ENCODE peak calls at places on chromosomes 4 and X, in four cellular contexts. T is neuronal stem cell, P is mesenchymal stem cell, F is IMR-90. M is an unnamed sample.

GRCh38 chr4:51867689-51868448 is 24.9 kb downstream of the DCUN1D4 start:
- DNase-seq in T (no peak), P (no peak), F (no peak), M (no peak)

GRCh38 chr4:144647095-144647959 is 1.4 kb downstream of the HHIP start:
- DNase-seq in T (no peak), P (peak), F (peak), M (peak)

GRCh38 chrX:31301941-31302340 is 230.1 kb upstream of the FTHL17 start:
- DNase-seq in T (no peak), P (no peak), F (no peak), M (no peak)

GRCh38 chrX:81257817-81258216 is 55.9 kb downstream of the SH3BGRL start:
- DNase-seq in T (no peak), P (no peak), F (no peak), M (no peak)

GRCh38 chr4:178196751-178197150 is 754.5 kb upstream of the AGA start:
- DNase-seq in T (no peak), P (no peak), F (no peak), M (no peak)

GRCh38 chrX:124555036-124555595 is 208.8 kb downstream of the SH2D1A start:
- DNase-seq in T (no peak), P (peak), F (peak), M (no peak)

GRCh38 chrX:11509786-11510185 is 155.9 kb downstream of the ARHGAP6 start:
- DNase-seq in T (no peak), P (peak), F (peak), M (no peak)

GRCh38 chr4:143071351-143071750 is 113.4 kb upstream of the USP38 start:
- DNase-seq in T (no peak), P (no peak), F (no peak), M (no peak)

GRCh38 chrX:10245219-10245618 is 88.4 kb downstream of the CLCN4 start:
- DNase-seq in T (no peak), P (no peak), F (no peak), M (no peak)

GRCh38 chrX:9644335-9644734 is 121.3 kb downstream of the GPR143 start:
- DNase-seq in T (no peak), P (no peak), F (no peak), M (no peak)

GRCh38 chr4:151992301-151992700 is 231.5 kb upstream of the GATB start:
- DNase-seq in T (no peak), P (no peak), F (no peak), M (no peak)

DNA sequence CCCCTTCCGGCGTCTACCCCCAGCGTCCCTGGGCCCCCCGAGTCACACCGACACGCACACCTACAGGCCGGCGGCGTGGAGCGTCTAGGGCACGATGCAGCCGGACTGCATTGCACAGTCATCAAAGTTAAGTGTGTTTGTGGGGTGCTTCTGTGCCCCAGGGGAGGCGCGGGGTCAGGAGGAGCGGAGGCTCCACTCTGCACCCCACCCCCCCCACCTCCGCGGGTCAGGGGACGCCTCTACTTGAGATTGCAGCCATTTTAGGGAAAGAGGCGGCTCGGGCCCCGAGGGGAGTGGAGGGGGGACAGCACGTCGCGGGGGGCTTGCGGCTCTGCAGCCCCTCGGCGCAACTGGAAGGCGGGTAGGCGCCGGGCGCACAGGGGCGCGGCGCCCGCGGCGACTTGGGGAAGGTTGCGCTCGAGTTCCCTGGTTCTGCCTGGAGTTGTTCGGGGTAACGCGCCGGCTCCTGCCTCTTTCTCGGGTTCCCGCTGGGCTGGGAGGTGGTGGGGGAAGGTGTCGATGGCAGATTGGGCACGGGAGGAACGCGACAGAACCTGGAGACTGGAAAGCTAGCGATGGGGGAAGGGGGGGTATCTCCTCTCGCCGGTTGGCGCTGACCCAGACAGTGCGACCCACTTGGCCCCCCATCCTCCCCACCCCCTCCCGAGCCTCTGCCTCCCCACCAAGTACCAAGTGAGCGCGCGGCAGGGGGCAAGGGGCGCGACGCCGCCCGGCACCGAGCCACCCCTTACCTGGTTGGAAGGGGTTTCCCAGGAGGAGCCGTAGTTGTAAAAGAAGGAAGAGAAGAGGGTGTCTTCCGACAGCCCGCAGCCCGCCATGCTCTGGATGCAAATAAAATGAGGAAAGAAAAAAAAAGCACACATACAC is 112.5 kb downstream of the DHX15 start:
- DNase-seq in T (peak), P (peak), F (no peak), M (peak)
- H4K91ac ChIP-seq in T (no peak), P (no peak), F (no peak), M (no peak)

DNA sequence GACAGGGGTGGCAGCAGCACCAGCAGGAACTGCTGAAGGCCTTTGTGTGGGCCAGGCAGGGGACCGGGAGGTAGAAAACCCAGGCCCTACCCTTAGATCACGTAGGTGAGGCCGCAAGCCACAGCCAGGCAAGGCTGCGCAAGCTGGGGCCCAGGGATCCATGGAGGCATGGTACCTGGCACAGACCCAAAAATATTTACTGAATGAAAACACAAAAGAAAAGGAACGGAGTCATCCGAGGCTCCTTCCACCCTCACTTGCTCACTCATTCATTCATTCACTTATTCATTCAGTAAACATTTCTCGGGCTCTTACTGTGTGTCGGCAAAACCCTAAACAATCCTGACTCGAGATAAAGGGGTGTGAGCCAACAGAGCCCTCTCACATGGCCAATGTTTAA is 102.3 kb downstream of the BCOR start:
- DNase-seq in T (no peak), P (no peak), F (no peak), M (no peak)
- H2AFZ ChIP-seq in T (no peak), P (no peak), F (no peak), M (no peak)

DNA sequence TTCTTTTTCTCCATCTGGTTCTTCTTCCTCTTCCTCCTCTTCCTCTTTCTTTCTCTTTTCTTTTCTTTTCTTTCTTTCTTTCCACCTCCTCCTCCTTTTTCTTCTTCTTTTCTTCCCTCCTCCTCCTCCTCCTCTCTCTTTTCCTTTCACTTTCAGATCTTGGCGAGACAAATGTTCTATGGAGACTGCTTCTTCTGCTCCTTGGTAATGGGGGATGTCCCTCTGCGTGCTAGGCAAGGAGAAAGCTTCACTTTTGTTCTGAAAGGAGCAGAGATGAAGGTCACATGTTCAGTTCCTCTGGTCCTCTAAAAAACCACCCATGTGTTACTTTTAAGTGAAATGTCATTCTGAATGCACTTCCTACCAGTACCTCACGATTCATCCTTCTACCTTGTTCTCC is 33.2 kb downstream of the NBDY start:
- DNase-seq in T (no peak), P (no peak), F (no peak), M (no peak)
- H3K4me2 ChIP-seq in T (no peak), P (no peak), F (no peak), M (no peak)

GRCh38 chr4:6673660-6674499 is 19.8 kb upstream of the S100P start:
- DNase-seq in T (peak), P (peak), F (peak), M (peak)
- H4K91ac ChIP-seq in T (no peak), P (no peak), F (peak), M (no peak)

DNA sequence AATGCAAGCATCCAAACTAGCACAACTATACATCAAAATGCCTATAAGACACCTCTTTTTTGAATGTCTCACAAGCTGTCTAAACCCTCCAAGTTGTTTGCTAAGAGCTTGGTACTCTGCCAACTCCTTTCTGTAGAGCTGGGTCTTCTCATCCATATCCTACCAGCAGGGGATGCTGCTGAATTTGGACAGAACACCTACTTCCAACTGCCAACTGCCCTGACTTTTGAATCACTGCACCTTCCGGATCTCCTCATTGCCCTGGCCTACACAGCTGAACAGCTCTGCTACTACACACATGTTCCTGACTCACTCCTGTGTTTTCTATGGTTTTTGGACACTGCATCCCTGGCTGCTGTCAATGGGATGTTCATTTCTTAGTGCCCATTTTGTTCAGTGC is 18.7 kb downstream of the FAM184B start:
- DNase-seq in T (no peak), P (peak), F (peak), M (no peak)
- H2AFZ ChIP-seq in T (no peak), P (no peak), F (peak), M (no peak)

GRCh38 chr4:101254776-101255175 is 92.5 kb downstream of the PPP3CA start:
- DNase-seq in T (no peak), P (peak), F (peak), M (no peak)
- H3K4me2 ChIP-seq in T (no peak), P (no peak), F (no peak), M (no peak)

GRCh38 chrX:115970718-115971117 is 199.8 kb upstream of the AGTR2 start:
- DNase-seq in T (no peak), P (no peak), F (no peak), M (no peak)

GRCh38 chrX:115972717-115973116 is 197.8 kb upstream of the AGTR2 start:
- DNase-seq in T (no peak), P (peak), F (no peak), M (no peak)

GRCh38 chrX:115966920-115967319 is 203.6 kb upstream of the AGTR2 start:
- DNase-seq in T (no peak), P (peak), F (no peak), M (no peak)

DNA sequence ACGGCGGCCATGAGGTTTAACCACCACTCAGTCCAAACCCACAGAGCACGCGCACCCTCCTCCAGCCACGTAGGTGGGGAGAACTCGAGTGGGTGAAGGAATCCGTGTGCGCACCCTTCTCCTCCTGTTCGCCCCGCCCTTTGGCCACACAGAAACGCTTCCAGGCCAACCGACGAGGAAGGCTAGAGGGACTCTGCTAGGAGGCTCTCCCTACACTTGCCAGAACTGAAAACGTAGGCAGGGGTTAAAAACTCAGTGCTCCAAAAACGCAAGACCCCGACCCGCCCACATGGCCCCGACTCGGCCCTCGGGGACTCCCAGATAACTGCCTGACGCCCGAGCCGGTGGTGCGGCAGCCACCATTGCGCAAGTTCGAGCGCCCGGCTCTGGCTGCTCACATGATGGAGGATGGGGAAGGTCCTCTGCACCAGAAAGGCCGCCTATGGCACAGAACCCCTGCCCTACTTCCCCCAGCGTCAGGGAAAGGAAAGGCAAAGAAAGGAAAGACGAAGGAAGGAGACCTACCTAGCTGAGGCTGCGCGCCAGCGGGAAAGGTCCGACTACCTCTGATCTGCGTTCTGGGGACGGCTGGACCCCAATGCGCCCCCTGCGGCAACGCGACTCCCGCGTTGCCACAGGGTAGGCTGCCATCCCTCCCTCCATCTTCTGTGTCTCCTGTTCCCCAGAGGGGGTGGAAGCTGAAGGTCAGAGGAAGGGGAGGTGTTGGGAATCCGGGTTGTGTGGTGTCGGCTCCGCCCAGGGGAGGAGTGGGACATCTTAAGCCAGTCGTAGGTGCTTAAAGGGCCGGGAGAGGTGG is 201.9 kb upstream of the AGTR2 start:
- DNase-seq in T (peak), P (peak), F (no peak), M (peak)
- H4K91ac ChIP-seq in T (no peak), P (peak), F (no peak), M (no peak)